ENCODE peak calls at places on chromosomes 13 and 19, in four cellular contexts. One of them, this sample, is unnamed.

GRCh38 chr13:113049981-113050380 is 55.6 kb upstream of the F7 start:
- DNase-seq in tibial artery: no peak
- DNase-seq in foreskin keratinocyte: no peak
- DNase-seq in H9: no peak
- DNase-seq in this sample: no peak

GRCh38 chr13:36212789-36213188 is 1.6 kb downstream of the SOHLH2 start:
- DNase-seq in tibial artery: no peak
- DNase-seq in foreskin keratinocyte: no peak
- DNase-seq in H9: no peak
- DNase-seq in this sample: no peak

GRCh38 chr13:76837811-76838210 is 48.4 kb downstream of the KCTD12 start:
- DNase-seq in tibial artery: no peak
- DNase-seq in foreskin keratinocyte: no peak
- DNase-seq in H9: no peak
- DNase-seq in this sample: no peak

GRCh38 chr13:102799544-102800144 is 725 bp downstream of the BIVM start:
- DNase-seq in tibial artery: peak; percentile 72
- DNase-seq in foreskin keratinocyte: peak; percentile 34
- DNase-seq in H9: peak; percentile 30
- DNase-seq in this sample: peak; percentile 37

GRCh38 chr19:5292843-5293606 is 47.6 kb downstream of the PTPRS start:
- DNase-seq in tibial artery: peak; percentile 84
- DNase-seq in foreskin keratinocyte: peak; percentile 51
- DNase-seq in H9: peak; percentile 86
- DNase-seq in this sample: peak; percentile 86

GRCh38 chr19:30017172-30017571 is 75.1 kb downstream of the URI1 start:
- DNase-seq in tibial artery: no peak
- DNase-seq in foreskin keratinocyte: no peak
- DNase-seq in H9: no peak
- DNase-seq in this sample: peak; percentile 24

GRCh38 chr19:29715695-29716581 is 877 bp upstream of the C19orf12 start:
- DNase-seq in tibial artery: no peak
- DNase-seq in foreskin keratinocyte: peak; percentile 39
- DNase-seq in H9: no peak
- DNase-seq in this sample: no peak

GRCh38 chr19:2816641-2817040 is 3.0 kb upstream of the ZNF554 start:
- DNase-seq in tibial artery: no peak
- DNase-seq in foreskin keratinocyte: no peak
- DNase-seq in H9: peak; percentile 26
- DNase-seq in this sample: no peak

GRCh38 chr13:89057274-89057673 is 1386.1 kb downstream of the SLITRK5 start:
- DNase-seq in tibial artery: no peak
- DNase-seq in foreskin keratinocyte: no peak
- DNase-seq in H9: no peak
- DNase-seq in this sample: no peak

GRCh38 chr13:27472941-27473340 is 22.6 kb upstream of the MTIF3 start:
- DNase-seq in tibial artery: no peak
- DNase-seq in foreskin keratinocyte: no peak
- DNase-seq in H9: no peak
- DNase-seq in this sample: no peak

GRCh38 chr19:1243768-1244692 is 2.5 kb downstream of the ATP5F1D start:
- DNase-seq in tibial artery: peak; percentile 94
- DNase-seq in foreskin keratinocyte: peak; percentile 59
- DNase-seq in H9: peak; percentile 90
- DNase-seq in this sample: peak; percentile 87

GRCh38 chr19:41577144-41577830 is 1.3 kb downstream of the CEACAM21 start:
- DNase-seq in tibial artery: no peak
- DNase-seq in foreskin keratinocyte: no peak
- DNase-seq in H9: no peak
- DNase-seq in this sample: no peak

GRCh38 chr13:68107667-68108066 is 877.5 kb upstream of the PCDH9 start:
- DNase-seq in tibial artery: peak; percentile 60
- DNase-seq in foreskin keratinocyte: no peak
- DNase-seq in H9: no peak
- DNase-seq in this sample: no peak

GRCh38 chr13:31920301-31920818 is 111.2 kb upstream of the FRY start:
- DNase-seq in tibial artery: no peak
- DNase-seq in foreskin keratinocyte: no peak
- DNase-seq in H9: no peak
- DNase-seq in this sample: no peak

DNA sequence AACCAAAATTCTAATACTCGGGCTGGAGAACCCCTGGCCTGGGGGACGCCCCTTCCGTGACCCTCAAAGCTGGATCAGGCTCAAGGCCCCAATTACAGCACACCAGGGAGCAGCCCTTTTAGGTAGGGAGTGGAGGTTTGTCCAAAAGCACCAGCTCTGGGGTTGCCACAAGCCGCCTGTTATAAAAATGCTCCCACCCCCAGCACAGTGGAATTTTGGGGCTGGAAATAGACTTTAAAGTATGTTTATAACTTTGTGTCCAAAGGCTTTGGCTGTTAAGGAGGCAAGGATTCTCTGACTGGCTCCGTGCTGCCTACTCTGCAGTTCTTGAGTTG is 564 bp upstream of the GMIP start:
- DNase-seq in tibial artery: no peak
- DNase-seq in foreskin keratinocyte: no peak
- DNase-seq in H9: no peak
- DNase-seq in this sample: no peak
- TF ChIP-seq CTCF in tibial artery: no peak
- TF ChIP-seq CTCF in foreskin keratinocyte: no peak
- TF ChIP-seq CTCF in H9: peak; percentile 2
- TF ChIP-seq CTCF in this sample: no peak

DNA sequence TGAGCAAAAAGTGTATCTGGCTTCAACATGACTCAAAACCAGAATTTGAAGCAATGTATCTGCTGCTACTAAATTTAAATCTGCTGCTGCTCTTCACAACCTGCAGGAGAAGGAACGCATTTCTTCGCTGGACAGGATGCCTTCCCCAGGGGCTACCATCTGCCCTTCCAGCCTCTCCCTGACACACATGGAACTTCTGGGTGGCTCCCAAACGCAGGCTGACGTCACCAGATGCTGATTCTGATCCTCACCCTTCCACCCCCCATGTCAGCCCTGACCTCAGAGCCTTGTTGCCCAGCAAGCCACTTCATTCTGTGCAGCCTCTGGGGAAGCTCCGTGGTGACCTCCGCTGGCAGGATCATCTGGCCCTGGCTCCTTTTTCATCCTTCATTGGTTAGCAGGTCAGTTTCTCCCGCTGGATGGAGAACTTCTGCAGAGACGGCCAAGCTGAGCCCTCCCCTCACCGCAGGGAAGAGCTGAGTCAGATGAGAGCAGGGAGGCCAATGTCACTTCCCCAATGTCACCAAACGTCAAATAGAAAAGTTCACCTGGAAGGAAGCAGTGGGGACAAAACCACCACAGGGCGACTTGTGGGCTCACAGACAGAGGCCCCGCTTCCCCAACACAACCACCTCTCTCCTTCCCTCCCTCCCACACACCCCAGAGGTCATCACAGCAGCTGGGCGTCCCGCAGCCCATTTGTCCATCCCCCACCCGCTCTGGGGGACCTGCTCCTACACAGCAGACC is 14.0 kb upstream of the RAB20 start:
- DNase-seq in tibial artery: no peak
- DNase-seq in foreskin keratinocyte: no peak
- DNase-seq in H9: peak; percentile 61
- DNase-seq in this sample: peak; percentile 81
- TF ChIP-seq CTCF in tibial artery: no peak
- TF ChIP-seq CTCF in foreskin keratinocyte: no peak
- TF ChIP-seq CTCF in H9: peak; percentile 18
- TF ChIP-seq CTCF in this sample: no peak

GRCh38 chr19:8148410-8149231 is 771 bp downstream of the FBN3 start:
- DNase-seq in tibial artery: no peak
- DNase-seq in foreskin keratinocyte: no peak
- DNase-seq in H9: peak; percentile 94
- DNase-seq in this sample: no peak
- TF ChIP-seq CTCF in tibial artery: no peak
- TF ChIP-seq CTCF in foreskin keratinocyte: no peak
- TF ChIP-seq CTCF in H9: no peak
- TF ChIP-seq CTCF in this sample: no peak

DNA sequence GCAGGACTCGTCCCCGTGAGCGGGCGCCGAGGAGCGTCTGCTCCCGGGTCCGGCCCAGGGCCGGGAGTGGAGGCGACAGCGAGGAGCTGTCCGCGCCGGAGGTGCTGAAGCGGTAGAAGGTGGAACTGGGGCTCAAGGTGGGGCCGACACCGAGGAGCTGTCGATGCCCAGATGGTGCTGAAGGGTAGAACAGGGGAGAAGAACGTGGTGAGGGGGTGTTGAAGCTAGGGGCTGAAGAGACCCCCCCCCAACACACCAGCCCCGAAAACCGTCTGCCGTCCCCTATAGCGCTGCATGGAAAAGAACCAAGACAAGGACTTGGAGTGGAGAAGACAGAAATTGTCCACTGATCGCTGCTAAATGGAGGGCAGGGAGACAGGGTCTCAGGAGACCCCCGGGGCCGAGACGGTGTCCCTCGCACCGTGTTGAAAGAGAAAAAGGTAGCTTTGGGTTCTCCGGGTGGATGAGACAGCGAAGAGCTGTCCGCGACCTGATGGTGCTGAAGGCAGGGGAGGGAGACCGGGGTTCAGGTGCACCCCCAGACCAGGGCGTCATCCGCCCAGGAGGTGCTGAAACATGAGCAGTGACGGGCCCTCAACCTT is 7.1 kb upstream of the PDE4C start:
- DNase-seq in tibial artery: no peak
- DNase-seq in foreskin keratinocyte: peak; percentile 31
- DNase-seq in H9: peak; percentile 86
- DNase-seq in this sample: peak; percentile 78
- TF ChIP-seq CTCF in tibial artery: no peak
- TF ChIP-seq CTCF in foreskin keratinocyte: no peak
- TF ChIP-seq CTCF in H9: no peak
- TF ChIP-seq CTCF in this sample: no peak

DNA sequence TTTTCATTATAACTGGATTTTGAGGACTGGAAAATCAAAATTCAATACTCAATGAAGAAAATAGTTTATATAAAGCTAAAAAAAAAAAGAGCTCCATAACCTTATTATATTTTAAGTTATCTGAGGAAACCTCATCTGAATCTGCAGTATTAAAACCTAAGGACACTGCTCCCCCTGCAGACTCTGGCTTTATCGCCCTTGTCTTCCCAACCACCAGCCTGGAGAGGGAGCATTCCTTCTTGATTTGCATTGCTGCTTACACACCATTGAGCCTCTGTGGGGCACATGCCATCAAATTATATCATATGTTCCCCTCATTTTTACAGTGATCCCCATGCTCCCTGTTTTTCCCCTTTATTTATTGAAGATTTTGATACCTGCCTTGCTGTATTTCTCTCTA is 871.4 kb upstream of the GPC6 start:
- DNase-seq in tibial artery: no peak
- DNase-seq in foreskin keratinocyte: peak; percentile 20
- DNase-seq in H9: peak; percentile 43
- DNase-seq in this sample: no peak
- TF ChIP-seq CTCF in tibial artery: no peak
- TF ChIP-seq CTCF in foreskin keratinocyte: no peak
- TF ChIP-seq CTCF in H9: peak; percentile 61
- TF ChIP-seq CTCF in this sample: no peak

DNA sequence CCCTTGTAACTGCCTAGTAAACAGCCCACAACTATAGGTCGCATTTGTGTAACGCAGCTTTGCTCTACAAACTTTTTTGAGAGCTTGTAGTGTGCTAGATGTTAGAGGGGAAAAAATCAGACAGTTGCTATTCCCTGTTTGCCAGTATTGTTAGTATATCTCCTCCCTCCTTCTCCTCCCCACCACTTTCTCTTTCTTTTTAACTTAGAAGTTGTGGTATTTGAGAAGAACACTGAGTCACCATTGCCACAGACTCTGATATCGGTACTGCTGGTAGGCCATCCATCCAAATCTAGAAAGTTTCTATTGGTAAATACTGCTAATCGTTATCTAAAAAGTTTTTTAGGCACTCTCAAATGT is 661 bp downstream of the POMP start:
- DNase-seq in tibial artery: no peak
- DNase-seq in foreskin keratinocyte: peak; percentile 26
- DNase-seq in H9: no peak
- DNase-seq in this sample: peak; percentile 19
- TF ChIP-seq CTCF in tibial artery: no peak
- TF ChIP-seq CTCF in foreskin keratinocyte: no peak
- TF ChIP-seq CTCF in H9: no peak
- TF ChIP-seq CTCF in this sample: no peak